ENCODE peak calls at places on chromosomes 7 and 10, in ten cellular contexts. J, K, U, S, W, G, Q, M, T and P are unnamed samples.

GRCh38 chr7:48269066-48269465 is 97.8 kb downstream of the ABCA13 start:
- DNase-seq in W (no peak), S (no peak), Q (no peak), G (no peak), U (no peak), T (no peak), K (no peak), J (no peak), M (no peak), P (no peak)

GRCh38 chr10:103829838-103830465 is 25.4 kb downstream of the SH3PXD2A start:
- DNase-seq in T (peak; percentile 23), J (no peak), U (no peak), Q (no peak), M (no peak), S (no peak), W (no peak), G (no peak), K (no peak), P (no peak)

GRCh38 chr10:21052072-21052708 is 155.1 kb upstream of the NEBL start:
- DNase-seq in Q (no peak), K (no peak), S (no peak), T (no peak), W (no peak), J (no peak), M (no peak), G (no peak), U (no peak), P (no peak)

GRCh38 chr10:12396567-12396966 is 47.2 kb downstream of the CAMK1D start:
- DNase-seq in G (no peak), T (peak; percentile 24), K (no peak), Q (no peak), S (no peak), J (no peak), M (no peak), W (no peak), U (peak; percentile 28), P (no peak)

GRCh38 chr7:867406-868188 is 8.8 kb upstream of the GET4 start:
- DNase-seq in M (no peak), K (peak; percentile 53), G (peak; percentile 51), S (peak; percentile 43), W (no peak), J (no peak), U (no peak), Q (no peak), T (peak; percentile 53), P (no peak)

GRCh38 chr7:120856621-120857352 is 1.2 kb downstream of the TSPAN12 start:
- DNase-seq in S (peak; percentile 33), J (peak; percentile 40), Q (no peak), K (peak; percentile 2), G (peak; percentile 48), W (no peak), U (peak; percentile 50), M (no peak), T (peak; percentile 9), P (peak; percentile 22)

GRCh38 chr10:71084818-71085126 is 127.6 kb upstream of the UNC5B start:
- DNase-seq in W (no peak), G (no peak), K (no peak), S (no peak), M (no peak), U (no peak), Q (no peak), J (no peak), T (no peak), P (no peak)

GRCh38 chr7:41162612-41163011 is 540.3 kb downstream of the INHBA start:
- DNase-seq in M (no peak), T (peak; percentile 67), G (no peak), K (no peak), U (no peak), Q (no peak), W (no peak), J (no peak), S (no peak), P (no peak)

GRCh38 chr7:95262875-95263274 is 61.5 kb downstream of the PON1 start:
- DNase-seq in S (no peak), Q (no peak), J (no peak), K (no peak), G (no peak), M (no peak), U (no peak), W (no peak), T (no peak), P (no peak)

GRCh38 chr10:102919237-102919959 is 1.3 kb downstream of the CNNM2 start:
- DNase-seq in U (peak; percentile 34), M (no peak), K (no peak), S (peak; percentile 6), G (no peak), Q (no peak), J (peak; percentile 29), T (peak; percentile 19), W (no peak), P (no peak)

GRCh38 chr10:35712486-35712885 is 70.4 kb upstream of the FZD8 start:
- DNase-seq in T (no peak), M (no peak), J (no peak), G (no peak), K (no peak), U (no peak), Q (no peak), S (no peak), W (no peak), P (no peak)

GRCh38 chr7:882336-883028 is 6.1 kb downstream of the GET4 start:
- DNase-seq in G (no peak), Q (no peak), K (no peak), S (no peak), U (no peak), W (no peak), J (no peak), T (no peak), M (no peak), P (no peak)

GRCh38 chr10:85946713-85947326 is 419.8 kb downstream of the GRID1 start:
- DNase-seq in M (no peak), T (no peak), K (no peak), S (no peak), W (no peak), J (no peak), U (no peak), G (no peak), Q (no peak), P (no peak)

GRCh38 chr7:92635538-92635937 is 45.3 kb upstream of the FAM133B start:
- DNase-seq in T (no peak), U (no peak), J (no peak), K (no peak), W (no peak), S (no peak), G (no peak), Q (no peak), M (no peak), P (no peak)
- H3K4me3 ChIP-seq in T (no peak overlapping the region), U (no peak overlapping the region), J (no peak overlapping the region), K (no peak overlapping the region), W (no peak overlapping the region), S (no peak overlapping the region), G (peak overlapping the region; percentile 69), Q (no peak overlapping the region), M (no peak overlapping the region), P (no peak overlapping the region)

GRCh38 chr10:77799352-77799751 is 127.2 kb downstream of the DLG5 start:
- DNase-seq in M (no peak), J (no peak), S (no peak), U (no peak), W (no peak), K (no peak), G (no peak), Q (no peak), T (peak; percentile 33), P (no peak)
- H3K9me3 ChIP-seq in M (no peaks in the 10 kb centered on the region), J (no peaks in the 10 kb centered on the region), S (no peaks in the 10 kb centered on the region), U (no peaks in the 10 kb centered on the region), W (no peaks in the 10 kb centered on the region), K (no peaks in the 10 kb centered on the region), G (no peaks in the 10 kb centered on the region), Q (no peaks in the 10 kb centered on the region), T (no peaks in the 10 kb centered on the region), P (no peaks in the 10 kb centered on the region)

GRCh38 chr10:95509281-95509680 is 51.9 kb downstream of the SORBS1 start:
- DNase-seq in M (no peak), T (peak; percentile 50), Q (no peak), U (no peak), J (no peak), S (no peak), W (no peak), G (no peak), K (no peak), P (no peak)
- H3K4me3 ChIP-seq in M (no peak overlapping the region), T (no peak overlapping the region), Q (no peak overlapping the region), U (no peak overlapping the region), J (no peak overlapping the region), S (peak overlapping the region; percentile 18), W (no peak overlapping the region), G (peak overlapping the region; percentile 49), K (no peak overlapping the region), P (no peak overlapping the region)

GRCh38 chr10:18571076-18571475 is 80.3 kb downstream of the NSUN6 start:
- DNase-seq in T (no peak), W (no peak), Q (no peak), G (no peak), U (no peak), J (no peak), M (no peak), S (no peak), K (no peak), P (no peak)
- H3K9me3 ChIP-seq in T (no peaks in the 10 kb centered on the region), W (peaks cover 21% of the 10 kb centered on the region), Q (no peaks in the 10 kb centered on the region), G (no peaks in the 10 kb centered on the region), U (no peaks in the 10 kb centered on the region), J (no peaks in the 10 kb centered on the region), M (peaks cover 12% of the 10 kb centered on the region), S (no peaks in the 10 kb centered on the region), K (peaks cover 20% of the 10 kb centered on the region), P (no peaks in the 10 kb centered on the region)

GRCh38 chr10:76399216-76399615 is 967.8 kb downstream of the LRMDA start:
- DNase-seq in J (no peak), S (no peak), G (no peak), K (no peak), U (no peak), W (no peak), T (peak; percentile 51), Q (no peak), M (no peak), P (no peak)

GRCh38 chr10:76394707-76395042 is 963.3 kb downstream of the LRMDA start:
- DNase-seq in T (no peak), W (no peak), G (no peak), M (no peak), K (no peak), J (no peak), Q (no peak), S (no peak), U (no peak), P (no peak)

GRCh38 chr10:76397957-76398665 is 966.7 kb downstream of the LRMDA start:
- DNase-seq in G (no peak), Q (no peak), T (peak; percentile 93), J (no peak), S (no peak), U (no peak), M (no peak), W (no peak), K (no peak), P (no peak)

GRCh38 chr10:76396126-76396525 is 964.7 kb downstream of the LRMDA start:
- DNase-seq in T (peak; percentile 67), Q (no peak), S (no peak), K (no peak), W (no peak), J (no peak), M (no peak), U (no peak), G (no peak), P (no peak)

GRCh38 chr10:76397210-76397881 is 965.9 kb downstream of the LRMDA start:
- DNase-seq in Q (no peak), K (no peak), M (no peak), S (peak; percentile 30), G (peak; percentile 30), U (no peak), W (no peak), J (no peak), T (peak; percentile 96), P (no peak)
- H3K4me3 ChIP-seq in Q (no peak overlapping the region), K (no peak overlapping the region), M (no peak overlapping the region), S (no peak overlapping the region), G (no peak overlapping the region), U (no peak overlapping the region), W (no peak overlapping the region), J (no peak overlapping the region), T (no peak overlapping the region), P (no peak overlapping the region)